ENCODE peak calls at places on chromosomes 6 and 20, in seven cellular contexts. W is tibial artery, Z is HFF-Myc, C is fibroblast of mammary gland, K is GM06990, F is gastrocnemius medialis, I is uterus. Y is an unnamed sample.

GRCh38 chr20:48015136-48015925 is 230.1 kb upstream of the SULF2 start:
- DNase-seq in W (no peak), Z (no peak), I (no peak), C (peak), K (no peak), F (no peak), Y (peak)

GRCh38 chr20:56359212-56360132 is 698 bp downstream of the FAM210B start:
- DNase-seq in W (peak), K (no peak), Z (no peak), C (peak), I (peak), F (peak), Y (peak)

GRCh38 chr6:107185570-107185969 is 70.3 kb upstream of the BEND3 start:
- DNase-seq in W (no peak), F (no peak), K (no peak), I (no peak), Z (no peak), C (peak), Y (peak)

GRCh38 chr20:21607971-21608735 is 94.3 kb upstream of the NKX2-2 start:
- DNase-seq in F (peak), Z (no peak), W (no peak), C (no peak), K (no peak), I (peak), Y (no peak)

GRCh38 chr6:3371222-3371949 is 85.5 kb downstream of the SLC22A23 start:
- DNase-seq in Z (no peak), W (no peak), K (no peak), C (no peak), I (no peak), F (no peak), Y (no peak)

GRCh38 chr6:88377976-88378580 is 211.9 kb upstream of the CNR1 start:
- DNase-seq in C (no peak), K (no peak), Z (no peak), F (no peak), W (no peak), I (no peak), Y (no peak)

GRCh38 chr6:41367700-41368099 is 32.3 kb downstream of the NCR2 start:
- DNase-seq in W (no peak), K (no peak), I (peak), F (no peak), C (peak), Z (peak), Y (peak)

GRCh38 chr6:170037541-170038250 is 253.2 kb downstream of the DLL1 start:
- DNase-seq in I (peak), Z (no peak), F (peak), W (peak), K (no peak), C (peak), Y (no peak)

GRCh38 chr20:15220778-15221565 is 883.6 kb upstream of the FLRT3 start:
- DNase-seq in Z (no peak), I (no peak), F (no peak), K (no peak), W (no peak), C (peak), Y (peak)

GRCh38 chr6:157951828-157952227 is 29.8 kb upstream of the SYNJ2 start:
- DNase-seq in K (no peak), F (no peak), I (no peak), Z (no peak), C (no peak), W (no peak), Y (no peak)

GRCh38 chr20:36541227-36542018 is at the start of gene MYL9:
- DNase-seq in W (peak), I (peak), C (peak), Z (no peak), F (peak), K (peak), Y (peak)

GRCh38 chr6:133340557-133340956 is 99.4 kb downstream of the EYA4 start:
- DNase-seq in Z (no peak), I (no peak), F (no peak), C (peak), K (no peak), W (no peak), Y (no peak)

GRCh38 chr6:39686980-39687379 is 38.2 kb downstream of the KIF6 start:
- DNase-seq in I (no peak), Z (no peak), K (no peak), F (no peak), C (no peak), W (no peak), Y (no peak)

GRCh38 chr6:50952092-50952932 is 133.6 kb downstream of the TFAP2B start:
- DNase-seq in K (peak), C (peak), Z (no peak), W (no peak), F (no peak), I (no peak), Y (no peak)

GRCh38 chr20:39123161-39123560 is 161.0 kb downstream of the DHX35 start:
- DNase-seq in I (no peak), C (no peak), W (no peak), Z (no peak), F (no peak), K (no peak), Y (no peak)

GRCh38 chr20:58447733-58448391 is 58.8 kb downstream of the VAPB start:
- DNase-seq in C (peak), W (no peak), K (no peak), I (no peak), F (peak), Z (peak), Y (peak)

GRCh38 chr6:38172739-38173415 is 353.4 kb downstream of the ZFAND3 start:
- DNase-seq in W (no peak), K (no peak), I (no peak), C (no peak), Z (no peak), F (no peak), Y (no peak)

GRCh38 chr20:45861157-45862075 is 4.0 kb downstream of the ZSWIM3 start:
- DNase-seq in F (no peak), C (no peak), I (no peak), W (no peak), K (no peak), Z (no peak), Y (no peak)

GRCh38 chr20:43942661-43943285 is 28.1 kb downstream of the TOX2 start:
- DNase-seq in K (peak), I (no peak), Z (no peak), F (no peak), C (peak), W (no peak), Y (peak)

GRCh38 chr20:54044156-54044555 is 26.2 kb downstream of the BCAS1 start:
- DNase-seq in Z (no peak), F (no peak), I (no peak), K (peak), C (peak), W (no peak), Y (peak)

GRCh38 chr6:107118976-107119375 is 3.7 kb upstream of the BEND3 start:
- DNase-seq in K (no peak), I (no peak), Z (no peak), W (no peak), F (no peak), C (no peak), Y (no peak)

GRCh38 chr20:64191002-64191401 is 26.8 kb downstream of the MYT1 start:
- DNase-seq in K (no peak), W (no peak), Z (no peak), F (no peak), I (no peak), C (no peak), Y (no peak)

GRCh38 chr6:44642870-44643522 is 255.5 kb downstream of the CDC5L start:
- DNase-seq in Z (no peak), C (peak), K (no peak), I (no peak), F (no peak), W (peak), Y (peak)

GRCh38 chr20:35831029-35831428 is 59.2 kb downstream of the PHF20 start:
- DNase-seq in I (no peak), W (no peak), F (no peak), Z (no peak), K (no peak), C (peak), Y (no peak)

GRCh38 chr6:7777062-7777461 is 51.2 kb downstream of the BMP6 start:
- DNase-seq in Z (no peak), I (no peak), C (no peak), F (no peak), K (no peak), W (no peak), Y (no peak)

GRCh38 chr6:140438346-140438735 is 1063.9 kb upstream of the CITED2 start:
- DNase-seq in F (no peak), Z (no peak), I (no peak), C (no peak), W (no peak), K (no peak), Y (no peak)

GRCh38 chr20:11799131-11799800 is 118.4 kb upstream of the BTBD3 start:
- DNase-seq in I (no peak), C (no peak), K (no peak), Z (no peak), W (no peak), F (no peak), Y (no peak)

GRCh38 chr6:133130863-133131262 is 110.3 kb upstream of the EYA4 start:
- DNase-seq in K (no peak), F (peak), W (no peak), C (peak), I (peak), Z (peak), Y (peak)

GRCh38 chr6:140355476-140355875 is 981.0 kb upstream of the CITED2 start:
- DNase-seq in K (no peak), F (no peak), C (no peak), Z (no peak), I (no peak), W (no peak), Y (no peak)

GRCh38 chr6:125001684-125002083 is 39.4 kb downstream of the RNF217 start:
- DNase-seq in Z (no peak), I (no peak), W (no peak), C (no peak), K (no peak), F (no peak), Y (no peak)

GRCh38 chr20:2593756-2594155 is 57.4 kb downstream of the TMC2 start:
- DNase-seq in W (no peak), K (no peak), F (no peak), Z (no peak), C (no peak), I (no peak), Y (no peak)

DNA sequence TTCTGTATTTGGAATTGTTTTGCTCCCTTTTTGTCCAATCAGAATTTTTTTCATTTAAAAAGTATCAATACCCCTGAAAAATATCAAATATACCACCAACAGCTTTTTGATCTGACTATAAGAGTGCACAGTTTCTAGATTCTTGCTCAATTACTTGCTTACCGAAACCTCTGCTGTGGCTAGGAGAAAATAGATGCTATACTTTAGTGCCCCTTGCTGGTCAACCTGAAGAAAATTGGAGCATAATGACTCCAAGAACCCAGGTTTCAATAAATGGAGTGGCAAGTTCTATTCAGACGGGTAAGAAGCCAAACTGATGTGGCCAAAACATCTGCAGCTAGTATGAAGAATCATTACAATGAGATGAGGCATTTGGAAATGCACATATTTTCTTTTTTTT is 91.4 kb upstream of the SASH1 start:
- DNase-seq in I (no peak), C (peak), F (no peak), K (no peak), Z (peak), W (no peak), Y (peak)
- TF ChIP-seq CTCF in I (peak), C (peak), F (no peak), K (peak), Z (peak), W (peak), Y (peak)

GRCh38 chr6:27452496-27452897 is 20.4 kb downstream of the ZNF184 start:
- DNase-seq in F (no peak), C (peak), K (no peak), Z (no peak), W (no peak), I (no peak), Y (peak)
- H3K4me3 ChIP-seq in F (no peak), C (no peak), K (no peak), Z (no peak), W (no peak), I (no peak), Y (no peak)

DNA sequence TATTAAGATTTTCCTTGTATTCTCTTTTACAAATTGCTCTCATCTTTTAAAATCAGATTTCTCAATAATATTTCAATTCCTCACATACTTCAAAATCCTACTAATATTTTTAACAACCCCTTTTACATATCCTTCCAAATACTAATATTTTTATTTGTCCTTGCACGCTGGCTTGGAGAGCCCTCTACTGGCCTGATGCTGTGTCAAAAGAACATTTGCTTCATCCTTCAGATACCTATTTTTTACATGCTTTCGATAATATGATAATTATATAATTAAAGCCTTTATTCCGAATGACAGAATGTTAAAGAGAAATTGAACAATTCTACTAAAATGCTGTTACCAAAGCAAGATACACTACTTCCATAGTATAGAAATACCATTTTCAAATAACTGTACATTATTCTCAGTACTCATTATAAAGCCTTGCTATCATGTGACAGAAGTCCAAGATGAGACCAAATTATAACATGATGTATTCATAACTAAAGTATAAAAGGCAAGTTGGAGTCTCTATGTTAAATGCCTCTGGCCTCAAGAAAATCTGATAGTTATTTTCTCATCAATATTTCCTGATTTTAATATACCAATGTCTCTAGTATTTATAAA is 39.0 kb upstream of the PLN start:
- DNase-seq in I (no peak), F (no peak), C (peak), W (no peak), Z (no peak), K (no peak), Y (peak)
- TF ChIP-seq CTCF in I (peak), F (peak), C (peak), W (peak), Z (peak), K (peak), Y (peak)

DNA sequence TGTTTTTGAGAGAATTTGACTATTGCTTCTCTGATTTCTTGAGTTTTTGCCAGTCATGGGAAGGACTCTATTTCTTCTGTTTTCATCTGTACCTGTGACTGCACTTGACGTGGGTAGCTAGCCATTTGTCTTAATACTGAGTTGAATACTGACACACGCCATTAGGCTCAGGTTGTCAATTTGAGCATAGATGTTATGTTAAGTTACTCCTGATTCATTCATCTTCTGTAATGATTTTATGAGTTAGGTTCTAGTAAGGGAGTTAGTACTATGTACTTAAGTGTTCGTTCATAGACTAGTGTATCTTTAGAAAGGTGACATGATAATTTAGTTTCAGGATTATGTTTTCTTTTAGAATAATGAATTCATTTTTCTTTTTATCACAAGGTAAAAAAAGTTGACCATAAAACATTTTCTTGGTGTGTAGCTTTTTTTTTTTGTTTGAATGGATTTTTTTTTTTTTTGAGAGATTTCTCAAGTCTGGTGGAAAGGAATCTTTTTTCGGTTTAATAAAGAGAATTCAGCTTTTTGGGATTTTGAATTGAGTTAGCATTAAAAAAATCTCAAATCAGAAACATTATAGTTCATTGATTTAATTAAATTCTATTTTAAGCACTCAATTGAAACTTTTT is 1.7 kb downstream of the AFDN start:
- DNase-seq in K (no peak), F (no peak), C (no peak), I (no peak), W (no peak), Z (no peak), Y (no peak)
- H3K4me3 ChIP-seq in K (no peak), F (peak), C (peak), I (peak), W (peak), Z (peak), Y (peak)

DNA sequence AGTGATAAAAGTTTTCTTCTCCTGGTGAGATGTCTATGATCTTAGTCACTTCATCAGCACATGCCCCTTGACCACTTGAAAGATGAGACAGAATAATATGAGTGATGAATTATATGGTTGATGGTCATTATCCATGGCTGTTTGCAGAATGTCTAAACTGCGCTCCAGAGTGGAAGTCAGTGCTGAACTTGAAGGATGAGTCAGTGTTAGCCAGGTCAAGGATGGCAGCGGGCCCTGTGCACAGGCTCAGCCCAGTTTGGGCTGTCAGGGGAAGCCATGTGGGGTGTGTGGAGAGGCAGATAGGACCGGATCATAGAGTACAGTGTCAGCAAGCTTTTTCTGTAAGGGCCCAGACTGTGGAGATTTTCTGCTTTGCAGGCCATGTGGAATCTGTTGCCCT is 67.2 kb upstream of the KIF25 start:
- DNase-seq in F (no peak), C (peak), K (no peak), W (no peak), Z (no peak), I (no peak), Y (peak)
- TF ChIP-seq CTCF in F (no peak), C (no peak), K (no peak), W (no peak), Z (no peak), I (no peak), Y (no peak)

GRCh38 chr6:17964633-17965032 is 22.8 kb downstream of the KIF13A start:
- DNase-seq in Z (no peak), F (no peak), C (no peak), K (no peak), W (no peak), I (no peak), Y (no peak)

GRCh38 chr6:17959317-17959716 is 28.1 kb downstream of the KIF13A start:
- DNase-seq in I (no peak), F (no peak), K (no peak), W (no peak), Z (no peak), C (no peak), Y (no peak)

GRCh38 chr6:17966451-17966850 is 21.0 kb downstream of the KIF13A start:
- DNase-seq in Z (no peak), F (no peak), I (no peak), C (no peak), W (no peak), K (no peak), Y (no peak)

GRCh38 chr6:17965397-17965796 is 22.0 kb downstream of the KIF13A start:
- DNase-seq in C (peak), W (no peak), F (no peak), I (no peak), K (no peak), Z (no peak), Y (peak)

DNA sequence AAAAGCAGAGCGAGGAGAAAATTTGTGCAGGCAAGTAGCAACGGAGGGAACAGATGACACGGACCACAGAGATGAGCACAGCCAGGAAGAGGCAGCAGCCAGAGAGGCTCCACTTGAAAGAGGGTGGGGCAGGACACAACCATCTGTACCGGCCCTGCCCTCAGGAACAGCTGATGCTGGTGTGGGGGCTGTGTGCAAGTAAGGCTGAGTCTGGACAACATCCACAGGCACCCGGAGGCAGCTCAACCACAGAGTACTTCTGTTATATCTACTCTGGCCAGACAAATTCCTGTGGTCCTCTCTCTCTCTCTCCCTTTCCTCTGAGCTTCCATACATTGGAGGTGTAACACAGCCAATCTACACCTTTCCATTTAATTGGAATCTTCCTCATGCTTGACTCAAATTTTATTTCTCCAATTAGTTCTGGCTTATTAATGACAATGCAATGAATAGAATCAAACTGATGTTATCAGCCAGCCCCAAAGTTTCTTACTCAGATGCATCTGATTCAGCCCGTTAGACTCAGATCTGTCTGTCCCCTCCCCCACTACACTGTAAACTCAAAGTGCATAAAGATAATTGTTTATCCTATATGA is 24.9 kb downstream of the KIF13A start:
- DNase-seq in Z (peak), F (peak), K (peak), I (peak), W (peak), C (peak), Y (peak)
- H3K4me3 ChIP-seq in Z (no peak), F (peak), K (no peak), I (no peak), W (no peak), C (peak), Y (no peak)

GRCh38 chr20:37899105-37900045 is 3.6 kb upstream of the VSTM2L start:
- DNase-seq in Z (no peak), F (no peak), W (no peak), I (no peak), K (no peak), C (no peak), Y (no peak)
- TF ChIP-seq CTCF in Z (no peak), F (no peak), W (no peak), I (no peak), K (no peak), C (no peak), Y (no peak)

Y was measured in astrocyte of the spinal cord.